ENCODE peak calls at places on chromosomes 4 and X, in six cellular contexts. One of them, this sample, is unnamed.

GRCh38 chr4:107970063-107970798 is 19.5 kb upstream of the HADH start:
- DNase-seq in K562: no peak
- DNase-seq in spleen: no peak
- DNase-seq in stomach: no peak
- DNase-seq in breast epithelium: no peak
- DNase-seq in vagina: no peak
- DNase-seq in this sample: no peak

GRCh38 chr4:168524006-168524405 is 27.2 kb downstream of the PALLD start:
- DNase-seq in K562: no peak
- DNase-seq in spleen: no peak
- DNase-seq in stomach: no peak
- DNase-seq in breast epithelium: no peak
- DNase-seq in vagina: no peak
- DNase-seq in this sample: no peak

GRCh38 chrX:115535844-115536243 is 25.1 kb upstream of the PLS3 start:
- DNase-seq in vagina: no peak
- DNase-seq in spleen: no peak
- DNase-seq in breast epithelium: no peak
- DNase-seq in K562: no peak
- DNase-seq in stomach: no peak
- DNase-seq in this sample: no peak

GRCh38 chr4:99209671-99210070 is 9.4 kb downstream of the ADH6 start:
- DNase-seq in stomach: no peak
- DNase-seq in breast epithelium: no peak
- DNase-seq in vagina: no peak
- DNase-seq in K562: no peak
- DNase-seq in spleen: no peak
- DNase-seq in this sample: no peak

GRCh38 chrX:110037181-110037580 is 34.3 kb downstream of the TMEM164 start:
- DNase-seq in breast epithelium: no peak
- DNase-seq in spleen: no peak
- DNase-seq in stomach: no peak
- DNase-seq in K562: no peak
- DNase-seq in vagina: no peak
- DNase-seq in this sample: no peak

GRCh38 chrX:68249401-68249831 is 183.9 kb downstream of the OPHN1 start:
- DNase-seq in vagina: no peak
- DNase-seq in spleen: no peak
- DNase-seq in breast epithelium: no peak
- DNase-seq in K562: no peak
- DNase-seq in stomach: no peak
- DNase-seq in this sample: no peak

GRCh38 chrX:65821721-65822496 is 154.5 kb downstream of the MSN start:
- DNase-seq in breast epithelium: no peak
- DNase-seq in spleen: peak; percentile 85
- DNase-seq in stomach: no peak
- DNase-seq in K562: no peak
- DNase-seq in vagina: no peak
- DNase-seq in this sample: peak; percentile 30

GRCh38 chr4:2977116-2978097 is 14.0 kb downstream of the GRK4 start:
- DNase-seq in breast epithelium: no peak
- DNase-seq in K562: peak; percentile 38
- DNase-seq in spleen: no peak
- DNase-seq in stomach: no peak
- DNase-seq in vagina: no peak
- DNase-seq in this sample: no peak

GRCh38 chr4:121182296-121182695 is 18.2 kb upstream of the TNIP3 start:
- DNase-seq in K562: no peak
- DNase-seq in spleen: no peak
- DNase-seq in stomach: no peak
- DNase-seq in breast epithelium: no peak
- DNase-seq in vagina: no peak
- DNase-seq in this sample: no peak

GRCh38 chr4:189090174-189090814 is 850.4 kb upstream of the FRG1 start:
- DNase-seq in K562: no peak
- DNase-seq in vagina: no peak
- DNase-seq in stomach: no peak
- DNase-seq in spleen: no peak
- DNase-seq in breast epithelium: no peak
- DNase-seq in this sample: no peak

GRCh38 chrX:134026732-134027311 is 41.4 kb upstream of the GPC3 start:
- DNase-seq in stomach: peak; percentile 34
- DNase-seq in spleen: no peak
- DNase-seq in K562: peak; percentile 10
- DNase-seq in vagina: no peak
- DNase-seq in breast epithelium: no peak
- DNase-seq in this sample: no peak

GRCh38 chr4:5965225-5965624 is 53.0 kb downstream of the C4orf50 start:
- DNase-seq in breast epithelium: no peak
- DNase-seq in stomach: no peak
- DNase-seq in spleen: peak; percentile 41
- DNase-seq in K562: no peak
- DNase-seq in vagina: peak; percentile 70
- DNase-seq in this sample: no peak

GRCh38 chr4:3385719-3386440 is 55.9 kb upstream of the HGFAC start:
- DNase-seq in vagina: no peak
- DNase-seq in K562: no peak
- DNase-seq in breast epithelium: no peak
- DNase-seq in spleen: peak; percentile 76
- DNase-seq in stomach: no peak
- DNase-seq in this sample: no peak

GRCh38 chrX:154990496-154990895 is 32.0 kb downstream of the F8 start:
- DNase-seq in vagina: no peak
- DNase-seq in breast epithelium: no peak
- DNase-seq in K562: no peak
- DNase-seq in spleen: no peak
- DNase-seq in stomach: no peak
- DNase-seq in this sample: no peak

GRCh38 chrX:134948333-134949241 is 42.2 kb upstream of the SMIM10 start:
- DNase-seq in K562: no peak
- DNase-seq in vagina: no peak
- DNase-seq in breast epithelium: no peak
- DNase-seq in stomach: no peak
- DNase-seq in spleen: no peak
- DNase-seq in this sample: no peak

GRCh38 chr4:181650033-181650825 is 593.0 kb upstream of the TENM3 start:
- DNase-seq in K562: no peak
- DNase-seq in spleen: no peak
- DNase-seq in vagina: no peak
- DNase-seq in breast epithelium: no peak
- DNase-seq in stomach: no peak
- DNase-seq in this sample: no peak

GRCh38 chrX:120727503-120727902 is 97.6 kb upstream of the C1GALT1C1 start:
- DNase-seq in breast epithelium: no peak
- DNase-seq in K562: no peak
- DNase-seq in vagina: no peak
- DNase-seq in spleen: no peak
- DNase-seq in stomach: no peak
- DNase-seq in this sample: no peak

GRCh38 chr4:79695848-79696247 is 287.8 kb upstream of the GK2 start:
- DNase-seq in spleen: no peak
- DNase-seq in vagina: no peak
- DNase-seq in K562: no peak
- DNase-seq in stomach: no peak
- DNase-seq in breast epithelium: no peak
- DNase-seq in this sample: no peak

GRCh38 chrX:78708171-78708570 is 39.3 kb upstream of the LPAR4 start:
- DNase-seq in spleen: no peak
- DNase-seq in K562: no peak
- DNase-seq in breast epithelium: no peak
- DNase-seq in vagina: no peak
- DNase-seq in stomach: no peak
- DNase-seq in this sample: no peak

GRCh38 chrX:47351706-47352105 is 18.7 kb upstream of the ZNF157 start:
- DNase-seq in breast epithelium: no peak
- DNase-seq in stomach: no peak
- DNase-seq in vagina: no peak
- DNase-seq in spleen: no peak
- DNase-seq in K562: no peak
- DNase-seq in this sample: no peak

GRCh38 chr4:85210353-85210752 is 243.9 kb upstream of the WDFY3 start:
- DNase-seq in vagina: no peak
- DNase-seq in breast epithelium: no peak
- DNase-seq in stomach: no peak
- DNase-seq in K562: no peak
- DNase-seq in spleen: no peak
- DNase-seq in this sample: no peak

GRCh38 chr4:84500386-84501196 is 1.5 kb upstream of the NKX6-1 start:
- DNase-seq in spleen: no peak
- DNase-seq in breast epithelium: no peak
- DNase-seq in vagina: no peak
- DNase-seq in stomach: no peak
- DNase-seq in K562: no peak
- DNase-seq in this sample: no peak

GRCh38 chr4:2796261-2797187 is 3.6 kb downstream of the SH3BP2 start:
- DNase-seq in breast epithelium: peak; percentile 75
- DNase-seq in K562: no peak
- DNase-seq in stomach: peak; percentile 85
- DNase-seq in vagina: no peak
- DNase-seq in spleen: peak; percentile 83
- DNase-seq in this sample: peak; percentile 69

GRCh38 chr4:40372651-40373050 is 37.5 kb downstream of the CHRNA9 start:
- DNase-seq in breast epithelium: no peak
- DNase-seq in vagina: no peak
- DNase-seq in K562: no peak
- DNase-seq in stomach: no peak
- DNase-seq in spleen: no peak
- DNase-seq in this sample: no peak

GRCh38 chrX:9988762-9989161 is 21.6 kb downstream of the CLDN34 start:
- DNase-seq in spleen: no peak
- DNase-seq in breast epithelium: no peak
- DNase-seq in stomach: no peak
- DNase-seq in K562: no peak
- DNase-seq in vagina: no peak
- DNase-seq in this sample: no peak

GRCh38 chr4:88446124-88446523 is 10.8 kb upstream of the HERC5 start:
- DNase-seq in vagina: no peak
- DNase-seq in breast epithelium: no peak
- DNase-seq in K562: no peak
- DNase-seq in stomach: no peak
- DNase-seq in spleen: no peak
- DNase-seq in this sample: no peak

GRCh38 chr4:47463235-47463956 is at the start of gene COMMD8:
- DNase-seq in stomach: peak; percentile 97
- DNase-seq in vagina: no peak
- DNase-seq in breast epithelium: peak; percentile 94
- DNase-seq in K562: peak; percentile 97
- DNase-seq in spleen: peak; percentile 100
- DNase-seq in this sample: peak; percentile 98
- TF ChIP-seq CTCF in stomach: peak; percentile 25
- TF ChIP-seq CTCF in vagina: no peak
- TF ChIP-seq CTCF in breast epithelium: peak; percentile 52
- TF ChIP-seq CTCF in K562: peak; percentile 26
- TF ChIP-seq CTCF in spleen: peak; percentile 57
- TF ChIP-seq CTCF in this sample: peak; percentile 23

DNA sequence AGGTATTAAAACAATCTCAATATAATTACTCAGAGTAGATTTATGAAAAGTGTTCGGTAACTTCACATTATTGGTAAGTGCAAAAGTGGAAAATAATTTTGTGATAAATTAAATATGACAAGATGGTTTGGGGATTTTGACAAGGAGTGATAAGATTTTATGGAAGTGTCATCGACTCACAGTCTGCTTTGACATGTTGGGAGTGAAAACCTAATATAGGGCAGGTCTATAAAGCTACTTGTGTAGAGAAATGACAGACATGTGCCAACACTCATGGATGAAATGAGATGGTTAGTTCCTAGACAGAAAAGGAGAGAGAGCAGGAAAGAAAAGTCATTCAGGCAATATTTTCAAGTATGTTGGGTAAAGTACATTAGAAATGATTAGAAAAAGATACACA is 456.8 kb downstream of the TRAM1L1 start:
- DNase-seq in breast epithelium: no peak
- DNase-seq in stomach: no peak
- DNase-seq in spleen: no peak
- DNase-seq in K562: no peak
- DNase-seq in vagina: no peak
- DNase-seq in this sample: no peak
- TF ChIP-seq POLR2AphosphoS5 in breast epithelium: no peak
- TF ChIP-seq POLR2AphosphoS5 in stomach: no peak
- TF ChIP-seq POLR2AphosphoS5 in spleen: no peak
- TF ChIP-seq POLR2AphosphoS5 in K562: no peak
- TF ChIP-seq POLR2AphosphoS5 in vagina: no peak
- TF ChIP-seq POLR2AphosphoS5 in this sample: no peak

GRCh38 chrX:28552882-28553829 is 34.1 kb upstream of the IL1RAPL1 start:
- DNase-seq in stomach: no peak
- DNase-seq in spleen: no peak
- DNase-seq in vagina: no peak
- DNase-seq in K562: no peak
- DNase-seq in breast epithelium: no peak
- DNase-seq in this sample: no peak

GRCh38 chrX:28552322-28552721 is 34.9 kb upstream of the IL1RAPL1 start:
- DNase-seq in stomach: no peak
- DNase-seq in spleen: no peak
- DNase-seq in vagina: no peak
- DNase-seq in K562: no peak
- DNase-seq in breast epithelium: no peak
- DNase-seq in this sample: no peak

GRCh38 chrX:28549839-28550238 is 37.4 kb upstream of the IL1RAPL1 start:
- DNase-seq in vagina: no peak
- DNase-seq in K562: no peak
- DNase-seq in stomach: no peak
- DNase-seq in spleen: no peak
- DNase-seq in breast epithelium: no peak
- DNase-seq in this sample: no peak

GRCh38 chrX:28550331-28550872 is 36.8 kb upstream of the IL1RAPL1 start:
- DNase-seq in spleen: no peak
- DNase-seq in K562: no peak
- DNase-seq in stomach: no peak
- DNase-seq in breast epithelium: no peak
- DNase-seq in vagina: no peak
- DNase-seq in this sample: no peak
- TF ChIP-seq POLR2A in spleen: no peak
- TF ChIP-seq POLR2A in K562: no peak
- TF ChIP-seq POLR2A in stomach: no peak
- TF ChIP-seq POLR2A in breast epithelium: no peak
- TF ChIP-seq POLR2A in vagina: no peak
- TF ChIP-seq POLR2A in this sample: no peak

GRCh38 chr4:97150966-97151365 is 992.3 kb downstream of the STPG2 start:
- DNase-seq in spleen: no peak
- DNase-seq in K562: no peak
- DNase-seq in vagina: no peak
- DNase-seq in stomach: no peak
- DNase-seq in breast epithelium: no peak
- DNase-seq in this sample: no peak

GRCh38 chr4:97152159-97152558 is 991.1 kb downstream of the STPG2 start:
- DNase-seq in breast epithelium: no peak
- DNase-seq in vagina: no peak
- DNase-seq in K562: no peak
- DNase-seq in spleen: no peak
- DNase-seq in stomach: no peak
- DNase-seq in this sample: no peak

DNA sequence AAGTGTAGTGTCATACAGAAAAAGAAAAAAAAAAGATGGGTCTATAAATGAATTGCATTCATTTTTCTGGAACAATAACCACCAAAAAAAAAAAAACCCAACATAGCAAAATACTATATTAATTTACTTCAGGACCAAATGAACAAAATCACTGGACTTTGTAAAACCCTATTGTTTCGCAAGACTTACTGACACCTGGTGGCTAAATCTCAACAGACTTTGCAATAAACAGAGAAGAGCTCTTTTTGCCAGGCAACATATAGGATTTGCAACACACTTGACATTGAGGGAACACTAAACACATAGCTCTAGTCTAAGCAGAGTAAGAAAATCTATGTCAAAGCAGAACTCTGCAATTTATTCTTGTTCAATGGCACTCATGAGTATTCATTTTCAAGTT is 990.2 kb downstream of the STPG2 start:
- DNase-seq in breast epithelium: no peak
- DNase-seq in K562: no peak
- DNase-seq in stomach: no peak
- DNase-seq in spleen: no peak
- DNase-seq in vagina: no peak
- DNase-seq in this sample: no peak
- TF ChIP-seq CTCF in breast epithelium: peak; percentile 31
- TF ChIP-seq CTCF in K562: no peak
- TF ChIP-seq CTCF in stomach: no peak
- TF ChIP-seq CTCF in spleen: no peak
- TF ChIP-seq CTCF in vagina: no peak
- TF ChIP-seq CTCF in this sample: no peak